ENCODE peak calls at places on chromosomes 13 and 19, in eight cellular contexts. H is retinal pigment epithelial cell; L is fibroblast of gingiva; S is NCI-H460; C is cardiac fibroblast; O is skeletal muscle cell; E is stimulated activated CD4-positive, alpha-beta T cell treated with anti-CD3 and anti-CD28 coated beads, TNF-alpha, amount 100 ng/mL, for 1 hour; Z is BJ. D is an unnamed sample.

GRCh38 chr19:49983645-49984229 is 22.8 kb upstream of the SIGLEC11 start:
- DNase-seq in H (no peak), E (peak), C (peak), Z (no peak), S (peak), O (no peak), L (no peak), D (peak)

GRCh38 chr19:46297700-46298476 is 1.0 kb downstream of the HIF3A start:
- DNase-seq in Z (no peak), E (no peak), H (no peak), L (peak), O (peak), C (peak), S (no peak), D (no peak)

GRCh38 chr13:22648325-22648758 is 532.4 kb upstream of the SGCG start:
- DNase-seq in H (peak), L (no peak), E (no peak), O (no peak), C (no peak), S (no peak), Z (no peak), D (no peak)

GRCh38 chr19:34963531-34964406 is at the start of gene ZNF792:
- DNase-seq in L (peak), O (no peak), Z (no peak), E (no peak), H (no peak), S (peak), C (peak), D (peak)

GRCh38 chr19:41584260-41584810 is 8.4 kb downstream of the CEACAM21 start:
- DNase-seq in Z (no peak), O (no peak), E (no peak), C (no peak), H (no peak), L (no peak), S (no peak), D (no peak)

GRCh38 chr13:99228737-99229691 is 28.4 kb downstream of the UBAC2 start:
- DNase-seq in L (peak), S (no peak), E (no peak), O (peak), H (no peak), C (peak), Z (peak), D (no peak)

GRCh38 chr13:44698076-44698475 is 121.9 kb upstream of the TSC22D1 start:
- DNase-seq in E (no peak), S (no peak), Z (no peak), C (no peak), H (no peak), O (no peak), L (no peak), D (no peak)

GRCh38 chr19:903266-903797 is 9.7 kb downstream of the R3HDM4 start:
- DNase-seq in H (no peak), C (no peak), E (no peak), Z (no peak), S (no peak), O (no peak), L (no peak), D (no peak)

GRCh38 chr13:45413826-45414312 is 4.3 kb downstream of the SLC25A30 start:
- DNase-seq in C (no peak), Z (no peak), L (no peak), E (no peak), O (no peak), H (no peak), S (no peak), D (no peak)

GRCh38 chr19:28598861-28599260 is 614.1 kb downstream of the UQCRFS1 start:
- DNase-seq in O (no peak), Z (no peak), S (no peak), E (no peak), H (no peak), C (no peak), L (no peak), D (no peak)

GRCh38 chr13:112443191-112444000 is 67.2 kb downstream of the SPACA7 start:
- DNase-seq in Z (no peak), S (peak), E (no peak), H (no peak), C (no peak), O (no peak), L (no peak), D (no peak)

GRCh38 chr13:23516190-23516589 is 54.0 kb upstream of the TNFRSF19 start:
- DNase-seq in L (no peak), C (no peak), O (no peak), H (no peak), S (no peak), E (no peak), Z (no peak), D (no peak)

GRCh38 chr13:107650081-107650701 is 565.1 kb downstream of the LIG4 start:
- DNase-seq in S (peak), H (peak), C (peak), O (no peak), L (peak), Z (no peak), E (no peak), D (no peak)

GRCh38 chr13:44230071-44230470 is 143.6 kb upstream of the SERP2 start:
- DNase-seq in S (no peak), H (no peak), C (no peak), L (peak), E (no peak), O (no peak), Z (no peak), D (no peak)

GRCh38 chr13:96780105-96780504 is 214.2 kb downstream of the OXGR1 start:
- DNase-seq in L (peak), S (no peak), E (no peak), O (no peak), Z (no peak), C (peak), H (no peak), D (no peak)

GRCh38 chr13:85543144-85543543 is 256.1 kb downstream of the SLITRK6 start:
- DNase-seq in S (no peak), H (no peak), L (peak), C (no peak), E (no peak), Z (no peak), O (no peak), D (no peak)

GRCh38 chr19:54252845-54253244 is 4.2 kb downstream of the LILRB5 start:
- DNase-seq in H (no peak), L (no peak), C (no peak), O (no peak), E (no peak), S (no peak), Z (no peak), D (no peak)

GRCh38 chr13:85498774-85499173 is 300.4 kb downstream of the SLITRK6 start:
- DNase-seq in L (no peak), E (no peak), H (no peak), C (no peak), O (no peak), S (no peak), Z (no peak), D (no peak)

GRCh38 chr13:113846639-113847318 is 17.1 kb downstream of the GAS6 start:
- DNase-seq in L (no peak), Z (no peak), O (no peak), S (no peak), E (no peak), H (no peak), C (no peak), D (peak)

GRCh38 chr13:71067164-71067815 is 799.7 kb downstream of the DACH1 start:
- DNase-seq in C (no peak), S (no peak), E (no peak), Z (no peak), L (no peak), H (no peak), O (no peak), D (no peak)

GRCh38 chr13:80499536-80500280 is 158.8 kb upstream of the SPRY2 start:
- DNase-seq in E (no peak), O (no peak), H (no peak), S (no peak), L (peak), C (peak), Z (no peak), D (no peak)

GRCh38 chr13:37414667-37415066 is 183.9 kb downstream of the POSTN start:
- DNase-seq in Z (no peak), O (no peak), S (no peak), C (no peak), E (no peak), L (no peak), H (no peak), D (no peak)

GRCh38 chr13:105142556-105142955 is 1392.9 kb downstream of the EFNB2 start:
- DNase-seq in L (no peak), E (no peak), S (no peak), C (no peak), O (no peak), H (no peak), Z (no peak), D (no peak)

GRCh38 chr19:17863520-17864182 is 3.9 kb downstream of the RPL18A start:
- DNase-seq in H (peak), C (no peak), Z (no peak), O (no peak), L (no peak), E (no peak), S (no peak), D (no peak)

GRCh38 chr13:97248243-97248642 is 26.1 kb downstream of the MBNL2 start:
- DNase-seq in C (no peak), O (no peak), Z (no peak), E (no peak), S (no peak), L (no peak), H (no peak), D (no peak)

GRCh38 chr19:13888281-13888680 is 11.3 kb downstream of the NANOS3 start:
- DNase-seq in O (no peak), Z (no peak), H (no peak), L (no peak), E (no peak), S (no peak), C (no peak), D (no peak)

GRCh38 chr13:90868321-90868920 is 479.1 kb upstream of the MIR17HG start:
- DNase-seq in Z (no peak), L (peak), E (no peak), O (no peak), C (peak), H (no peak), S (peak), D (no peak)

GRCh38 chr19:4831351-4832340 is at the start of gene TICAM1:
- DNase-seq in S (peak), L (peak), E (peak), H (no peak), Z (no peak), O (no peak), C (peak), D (peak)

GRCh38 chr13:114104626-114105350 is 27.6 kb downstream of the RASA3 start:
- DNase-seq in E (no peak), H (no peak), S (no peak), L (no peak), O (no peak), C (no peak), Z (no peak), D (no peak)

GRCh38 chr13:27117158-27117557 is 54.5 kb downstream of the USP12 start:
- DNase-seq in C (no peak), S (no peak), O (no peak), E (no peak), Z (no peak), L (peak), H (no peak), D (no peak)

GRCh38 chr13:23020246-23020843 is 160.4 kb upstream of the SGCG start:
- DNase-seq in E (no peak), Z (peak), O (peak), H (peak), S (peak), C (peak), L (peak), D (peak)

GRCh38 chr13:100694722-100695644 is 20.4 kb upstream of the TMTC4 start:
- DNase-seq in L (peak), H (no peak), S (peak), Z (no peak), E (no peak), C (peak), O (peak), D (no peak)

D was measured in activated effector memory CD4-positive, alpha-beta T cell treated with Interleukin-2 at 50 U/mL for 16 hours.